ENCODE peak calls at places on chromosomes 11 and 22, in eight cellular contexts. C, Z, V, U, B, S, E and X are unnamed samples.

GRCh38 chr22:50169181-50169759 is 1.3 kb upstream of the PANX2 start:
- DNase-seq in U (no peak), B (no peak), V (peak; percentile 2), C (no peak), Z (no peak), E (peak; percentile 72), S (no peak), X (no peak)

GRCh38 chr11:121429556-121429955 is 22.6 kb upstream of the SORL1 start:
- DNase-seq in U (no peak), E (no peak), C (peak; percentile 63), B (no peak), Z (no peak), S (no peak), V (no peak), X (no peak)

GRCh38 chr22:47174096-47174495 is 411.6 kb downstream of the TBC1D22A start:
- DNase-seq in U (no peak), S (no peak), C (no peak), Z (no peak), B (no peak), V (no peak), E (peak; percentile 72), X (no peak)

GRCh38 chr11:132439711-132440300 is 1069.4 kb downstream of the NTM start:
- DNase-seq in U (no peak), B (no peak), S (no peak), Z (no peak), E (no peak), C (no peak), V (no peak), X (no peak)

GRCh38 chr22:48477031-48477721 is 1350.5 kb downstream of the BRD1 start:
- DNase-seq in Z (no peak), C (no peak), U (no peak), V (no peak), E (no peak), B (no peak), S (no peak), X (no peak)

GRCh38 chr11:15893080-15893492 is 463.3 kb downstream of the SOX6 start:
- DNase-seq in U (no peak), V (no peak), Z (no peak), B (no peak), C (no peak), S (no peak), E (no peak), X (no peak)

GRCh38 chr11:99325807-99326206 is 305.1 kb downstream of the CNTN5 start:
- DNase-seq in B (no peak), U (peak; percentile 85), C (peak; percentile 49), Z (no peak), S (no peak), E (no peak), V (no peak), X (no peak)

GRCh38 chr11:106172389-106172991 is 95.0 kb downstream of the AASDHPPT start:
- DNase-seq in U (no peak), C (no peak), B (no peak), E (no peak), S (no peak), Z (no peak), V (no peak), X (no peak)

GRCh38 chr22:11253000-11253511 is 4274.9 kb upstream of the OR11H1 start:
- DNase-seq in C (no peak), B (no peak), V (peak; percentile 2), E (peak; percentile 77), S (no peak), U (no peak), Z (no peak), X (no peak)

GRCh38 chr11:118401880-118402590 is 629 bp downstream of the ATP5MG start:
- DNase-seq in C (peak; percentile 45), E (no peak), S (no peak), Z (no peak), B (no peak), U (no peak), V (no peak), X (no peak)

GRCh38 chr11:65180877-65181568 is 705 bp upstream of the CAPN1 start:
- DNase-seq in B (peak; percentile 52), E (peak; percentile 90), Z (no peak), S (peak; percentile 61), U (no peak), V (peak; percentile 41), C (peak; percentile 87), X (peak; percentile 46)

GRCh38 chr11:17707833-17708232 is 11.5 kb upstream of the MYOD1 start:
- DNase-seq in B (no peak), V (no peak), U (no peak), Z (no peak), S (no peak), C (no peak), E (no peak), X (no peak)

GRCh38 chr11:124935548-124936514 is at the start of gene HEPACAM:
- DNase-seq in E (no peak), C (no peak), V (no peak), Z (no peak), B (no peak), U (no peak), S (no peak), X (no peak)

GRCh38 chr11:11081273-11081672 is 223.4 kb upstream of the ZBED5 start:
- DNase-seq in U (no peak), S (no peak), V (no peak), E (no peak), Z (no peak), C (no peak), B (no peak), X (no peak)

GRCh38 chr11:102006835-102007566 is 40.2 kb upstream of the CFAP300 start:
- DNase-seq in V (no peak), C (no peak), B (no peak), U (no peak), Z (no peak), E (no peak), S (no peak), X (peak; percentile 54)

GRCh38 chr11:13776134-13776815 is 107.8 kb downstream of the FAR1 start:
- DNase-seq in Z (peak; percentile 35), V (peak; percentile 26), C (peak; percentile 8), S (no peak), B (peak; percentile 31), U (no peak), E (no peak), X (no peak)

GRCh38 chr11:69912161-69912910 is 93.1 kb upstream of the FGF3 start:
- DNase-seq in Z (no peak), U (no peak), C (no peak), B (no peak), E (peak; percentile 79), S (no peak), V (no peak), X (no peak)

GRCh38 chr11:5280582-5281102 is 10.9 kb upstream of the HBE1 start:
- DNase-seq in E (peak; percentile 90), B (no peak), Z (no peak), V (no peak), S (no peak), C (peak; percentile 89), U (peak; percentile 98), X (peak; percentile 19)

GRCh38 chr11:125494987-125495725 is 909 bp downstream of the FEZ1 start:
- DNase-seq in Z (no peak), U (no peak), V (no peak), S (peak; percentile 4), E (peak; percentile 86), B (no peak), C (no peak), X (no peak)

GRCh38 chr11:9060700-9061111 is 30.7 kb downstream of the SCUBE2 start:
- DNase-seq in Z (no peak), S (peak; percentile 50), E (no peak), U (no peak), V (no peak), C (peak; percentile 51), B (no peak), X (no peak)

GRCh38 chr11:86440305-86440716 is 65.6 kb downstream of the CCDC81 start:
- DNase-seq in S (no peak), B (no peak), U (peak; percentile 75), V (no peak), C (no peak), Z (no peak), E (peak; percentile 94), X (no peak)

GRCh38 chr22:33000342-33001280 is 57.6 kb downstream of the SYN3 start:
- DNase-seq in Z (no peak), C (peak; percentile 90), V (peak; percentile 16), E (peak; percentile 86), S (peak; percentile 29), U (no peak), B (peak; percentile 14), X (no peak)